ENCODE peak calls at places on chromosomes 12 and 14, in ten cellular contexts. R is GM10248, S is fibroblast of pulmonary artery, O is ovary, G is tibial artery, W is heart right ventricle, D is left lung, M is endothelial cell, I is lung, A is GM13976. Y is an unnamed sample.

GRCh38 chr14:100238419-100239199 is at the start of gene YY1:
- DNase-seq in W (peak), S (peak), G (peak), O (peak), A (peak), M (peak), R (peak), I (peak), D (peak), Y (peak)

GRCh38 chr14:78611031-78611430 is 440.9 kb downstream of the NRXN3 start:
- DNase-seq in O (no peak), I (no peak), W (no peak), M (no peak), G (no peak), A (no peak), R (no peak), D (no peak), S (no peak), Y (no peak)

GRCh38 chr14:73258845-73259611 is 21.7 kb downstream of the PAPLN start:
- DNase-seq in W (no peak), G (peak), M (no peak), R (no peak), S (no peak), O (peak), I (no peak), D (no peak), A (no peak), Y (no peak)

GRCh38 chr12:24561411-24561871 is 387.5 kb downstream of the BCAT1 start:
- DNase-seq in R (no peak), O (no peak), G (peak), W (no peak), I (no peak), S (peak), M (no peak), D (no peak), A (no peak), Y (peak)

GRCh38 chr14:85471744-85472143 is 58.2 kb upstream of the FLRT2 start:
- DNase-seq in W (no peak), S (peak), D (peak), I (peak), O (peak), R (no peak), M (no peak), G (no peak), A (no peak), Y (no peak)

GRCh38 chr14:101721951-101722661 is 39.4 kb upstream of the PPP2R5C start:
- DNase-seq in W (no peak), S (peak), G (no peak), A (peak), I (peak), R (no peak), M (no peak), D (no peak), O (no peak), Y (no peak)

GRCh38 chr14:78405071-78405856 is 235.1 kb downstream of the NRXN3 start:
- DNase-seq in W (no peak), D (no peak), A (no peak), G (no peak), S (no peak), M (no peak), O (no peak), R (no peak), I (no peak), Y (no peak)

GRCh38 chr12:82627799-82628198 is 58.9 kb upstream of the TMTC2 start:
- DNase-seq in D (no peak), M (no peak), W (no peak), I (no peak), G (no peak), S (peak), O (no peak), R (peak), A (peak), Y (no peak)

GRCh38 chr14:61178226-61179060 is 102.7 kb downstream of the TMEM30B start:
- DNase-seq in I (no peak), S (peak), O (no peak), R (no peak), D (no peak), G (peak), A (no peak), W (no peak), M (no peak), Y (peak)

GRCh38 chr14:103298620-103299019 is 35.4 kb upstream of the EIF5 start:
- DNase-seq in A (no peak), O (no peak), I (no peak), D (no peak), G (no peak), S (no peak), M (no peak), W (no peak), R (no peak), Y (no peak)
- TF ChIP-seq CTCF in A (no peak), O (no peak), I (no peak), D (no peak), G (no peak), S (no peak), M (peak), W (no peak), R (no peak), Y (no peak)

GRCh38 chr14:74290415-74290814 is 12.3 kb downstream of the ABCD4 start:
- DNase-seq in G (no peak), R (no peak), I (no peak), S (peak), W (no peak), O (no peak), A (peak), D (no peak), M (no peak), Y (no peak)
- TF ChIP-seq CTCF in G (no peak), R (no peak), I (no peak), S (peak), W (no peak), O (no peak), A (no peak), D (no peak), M (peak), Y (no peak)

DNA sequence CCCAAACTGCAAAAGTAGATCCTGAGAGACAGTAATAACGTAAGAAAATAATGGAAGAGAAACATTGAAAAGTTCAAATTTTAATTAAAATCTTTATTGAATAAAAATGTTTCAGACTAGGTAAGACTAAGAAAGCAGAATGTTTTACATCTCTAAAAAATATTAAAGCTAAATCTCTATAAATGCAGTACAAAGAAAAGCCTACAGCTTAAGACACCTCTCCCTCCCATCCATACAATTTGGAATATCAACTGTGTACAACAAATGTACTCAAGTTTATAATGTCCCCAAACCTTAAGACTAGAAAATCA is 8.5 kb upstream of the CERS5 start:
- DNase-seq in D (no peak), W (no peak), S (no peak), I (no peak), O (no peak), A (no peak), M (no peak), G (no peak), R (no peak), Y (no peak)
- TF ChIP-seq CTCF in D (no peak), W (no peak), S (no peak), I (no peak), O (no peak), A (no peak), M (peak), G (no peak), R (no peak), Y (no peak)

GRCh38 chr14:23568021-23568599 is 519 bp upstream of the AP1G2 start:
- DNase-seq in G (no peak), O (no peak), W (no peak), M (no peak), A (no peak), S (no peak), D (no peak), I (no peak), R (no peak), Y (no peak)
- TF ChIP-seq CTCF in G (no peak), O (no peak), W (no peak), M (no peak), A (no peak), S (no peak), D (no peak), I (no peak), R (no peak), Y (no peak)

DNA sequence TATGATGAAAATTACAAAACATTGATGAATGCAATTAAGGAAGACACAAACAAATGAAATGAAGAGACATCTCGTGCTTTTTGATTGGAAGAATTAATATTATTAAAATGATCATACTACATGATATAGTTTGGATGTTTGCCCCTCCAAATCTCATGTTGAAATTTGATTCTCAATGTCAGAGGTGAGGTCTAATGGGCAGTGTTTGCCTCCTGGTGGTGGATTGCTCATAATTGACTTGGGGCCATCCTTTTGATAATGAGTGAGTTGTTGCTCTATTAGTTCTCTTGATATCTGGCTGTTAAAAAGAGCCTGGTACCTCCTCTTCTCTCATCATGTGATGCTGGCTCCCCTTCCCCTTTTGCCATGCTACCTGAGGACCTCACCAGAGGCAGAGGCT is 56.7 kb downstream of the CD163L1 start:
- DNase-seq in W (no peak), O (no peak), I (no peak), A (no peak), D (no peak), G (no peak), S (no peak), R (no peak), M (no peak), Y (no peak)
- TF ChIP-seq CTCF in W (no peak), O (no peak), I (no peak), A (no peak), D (no peak), G (no peak), S (no peak), R (no peak), M (no peak), Y (no peak)

GRCh38 chr14:94439453-94440057 is 13.0 kb downstream of the SERPINA11 start:
- DNase-seq in O (no peak), S (no peak), W (no peak), A (no peak), M (no peak), I (no peak), D (no peak), R (no peak), G (no peak), Y (no peak)
- TF ChIP-seq CTCF in O (no peak), S (peak), W (no peak), A (no peak), M (no peak), I (no peak), D (no peak), R (no peak), G (no peak), Y (no peak)

DNA sequence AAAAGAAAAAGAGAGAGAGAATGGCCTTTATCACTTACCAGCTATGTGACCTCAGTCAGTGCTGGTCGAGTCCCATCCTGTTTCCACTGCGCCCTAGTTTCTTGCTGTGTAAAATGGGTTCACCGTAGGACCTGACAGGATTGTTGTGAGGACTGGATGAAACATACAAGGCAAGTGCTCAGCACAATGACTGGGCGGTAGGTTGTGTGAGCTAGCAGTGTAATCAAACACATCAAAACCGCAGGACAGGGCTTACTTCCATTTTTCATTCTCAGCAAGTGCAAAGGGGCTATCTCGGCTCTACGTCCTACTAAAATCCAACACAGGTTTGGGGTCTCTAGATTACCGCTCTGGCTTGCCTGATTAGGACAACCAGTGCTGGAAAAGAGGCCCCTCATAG is 36.4 kb upstream of the ATXN2 start:
- DNase-seq in G (no peak), O (no peak), S (no peak), D (no peak), R (no peak), M (no peak), W (no peak), I (no peak), A (no peak), Y (no peak)
- TF ChIP-seq CTCF in G (no peak), O (no peak), S (no peak), D (no peak), R (no peak), M (no peak), W (no peak), I (no peak), A (no peak), Y (no peak)

DNA sequence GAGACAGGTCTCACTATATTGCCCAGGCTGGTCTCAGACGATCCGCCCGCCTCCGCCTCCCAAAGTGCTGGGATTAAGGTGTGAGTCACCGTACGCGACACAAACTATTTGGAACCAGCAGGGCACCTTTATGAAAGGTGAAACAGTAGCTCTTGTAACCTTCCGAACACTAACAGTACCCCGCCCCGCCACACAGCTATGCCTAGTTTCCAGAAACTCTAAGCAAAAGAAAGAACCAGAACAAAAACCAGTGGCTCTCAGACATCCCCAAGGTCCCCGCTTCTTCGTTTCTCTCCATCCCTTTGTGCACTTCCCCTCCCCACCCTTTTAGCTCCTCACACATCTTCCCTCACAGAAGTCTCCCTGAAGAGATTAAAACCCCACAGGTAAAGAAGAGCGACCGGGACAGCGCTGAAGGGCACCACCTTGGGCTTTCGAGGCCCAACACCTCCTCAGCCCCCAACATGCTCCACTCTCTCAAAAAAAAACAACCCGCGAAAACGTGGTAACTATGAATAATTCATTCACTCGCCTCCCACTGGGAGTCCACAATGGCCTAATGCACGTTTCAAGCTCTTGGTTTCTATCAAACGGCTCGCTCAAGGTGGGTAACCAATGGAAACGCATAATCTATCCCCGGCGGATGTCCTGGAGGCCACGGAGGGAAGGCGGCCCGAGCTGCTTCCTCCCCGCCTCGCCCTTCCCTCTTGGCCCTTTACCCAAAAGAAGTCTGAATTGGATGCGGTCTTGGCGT is 899 bp downstream of the BAG5 start:
- DNase-seq in S (peak), G (no peak), R (peak), O (no peak), A (peak), D (peak), I (peak), M (peak), W (no peak), Y (peak)
- TF ChIP-seq CTCF in S (no peak), G (no peak), R (no peak), O (no peak), A (no peak), D (no peak), I (no peak), M (no peak), W (no peak), Y (no peak)

DNA sequence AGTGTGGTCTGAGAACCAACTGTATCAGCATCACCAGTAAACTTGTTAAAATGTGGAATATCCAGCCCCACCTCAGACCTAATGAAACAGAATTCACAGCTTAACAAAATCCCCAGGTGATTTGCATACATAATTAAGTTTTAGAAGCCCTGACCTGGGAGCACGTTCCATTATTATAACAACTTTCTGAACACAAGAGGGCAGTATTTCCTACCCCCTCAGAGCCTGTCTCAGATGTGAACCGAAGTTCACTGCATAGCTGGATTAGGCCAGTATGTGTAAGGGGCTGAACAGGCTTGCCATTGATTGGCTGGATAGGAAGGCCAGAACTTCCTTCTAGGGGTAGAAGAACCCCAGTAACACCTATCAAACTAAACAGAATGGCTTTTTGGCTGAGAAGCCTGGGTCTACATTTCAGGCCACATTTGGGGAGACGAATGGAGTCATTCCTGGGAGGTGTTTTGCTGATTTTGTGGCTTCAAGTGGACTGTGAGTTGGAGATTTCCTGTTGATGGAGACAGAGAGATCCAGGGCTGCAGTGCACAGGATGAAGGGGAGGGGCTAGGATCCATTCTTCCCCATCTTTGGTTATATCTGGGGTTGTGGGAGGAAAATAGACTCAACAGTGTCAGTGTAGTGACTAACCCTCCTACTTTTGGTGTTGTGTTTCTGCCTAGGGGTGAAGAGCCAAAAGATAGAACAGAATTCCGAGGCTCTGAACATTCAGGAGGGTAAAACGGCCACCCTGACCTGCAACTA is 94.7 kb upstream of the OR4E1 start:
- DNase-seq in I (no peak), W (no peak), R (peak), A (no peak), G (no peak), D (no peak), M (no peak), O (no peak), S (peak), Y (no peak)
- TF ChIP-seq CTCF in I (no peak), W (no peak), R (peak), A (peak), G (no peak), D (no peak), M (peak), O (no peak), S (peak), Y (no peak)

Y was measured in pancreas.